ENCODE peak calls at places on chromosomes 16 and 17, in four cellular contexts. M is endothelial cell of umbilical vein, O is HCT116, Q is suprapubic skin. W is an unnamed sample.

GRCh38 chr16:27761816-27762215 is 211.9 kb downstream of the KATNIP start:
- DNase-seq in Q (no peak), M (no peak), O (no peak), W (no peak)

GRCh38 chr17:60941028-60941427 is 263.4 kb downstream of the BCAS3 start:
- DNase-seq in M (peak; percentile 60), Q (no peak), O (no peak), W (peak; percentile 53)

GRCh38 chr16:88738167-88739084 is 32.1 kb downstream of the CTU2 start:
- DNase-seq in Q (no peak), O (no peak), M (no peak), W (no peak)

GRCh38 chr17:76598004-76598439 is 12.4 kb upstream of the ST6GALNAC2 start:
- DNase-seq in M (no peak), O (no peak), Q (no peak), W (no peak)

GRCh38 chr16:72291531-72291981 is 119.6 kb upstream of the PMFBP1 start:
- DNase-seq in O (peak; percentile 76), M (peak; percentile 87), Q (no peak), W (no peak)

GRCh38 chr16:68074850-68075249 is 10.3 kb upstream of the NFATC3 start:
- DNase-seq in Q (no peak), M (no peak), O (no peak), W (no peak)

GRCh38 chr16:79286646-79287423 is 313.7 kb downstream of the MAF start:
- DNase-seq in O (no peak), M (no peak), Q (peak; percentile 63), W (no peak)

GRCh38 chr16:24610421-24610765 is 71.0 kb downstream of the RBBP6 start:
- DNase-seq in Q (no peak), O (no peak), M (peak; percentile 21), W (no peak)

GRCh38 chr17:57228921-57229320 is 27.4 kb upstream of the MSI2 start:
- DNase-seq in Q (no peak), O (no peak), M (no peak), W (no peak)

GRCh38 chr16:55116165-55116894 is 185.7 kb downstream of the IRX5 start:
- DNase-seq in Q (no peak), O (no peak), M (no peak), W (peak; percentile 18)

GRCh38 chr17:2214887-2215615 is 88.5 kb downstream of the SMG6 start:
- DNase-seq in O (no peak), M (peak; percentile 87), Q (no peak), W (no peak)

GRCh38 chr16:67173808-67174705 is 3.7 kb downstream of the NOL3 start:
- DNase-seq in Q (peak; percentile 91), M (peak; percentile 90), O (no peak), W (peak; percentile 86)

GRCh38 chr16:456891-457483 is 31.5 kb downstream of the RAB11FIP3 start:
- DNase-seq in O (no peak), Q (no peak), M (peak; percentile 56), W (no peak)

GRCh38 chr17:80372922-80373570 is 41.9 kb upstream of the ENDOV start:
- DNase-seq in Q (peak; percentile 59), O (no peak), M (no peak), W (peak; percentile 40)

GRCh38 chr16:11586856-11587642 is at the start of gene LITAF:
- DNase-seq in Q (peak; percentile 80), O (no peak), M (no peak), W (peak; percentile 66)

GRCh38 chr16:18782697-18783429 is 7.3 kb downstream of the RPS15A start:
- DNase-seq in O (no peak), Q (no peak), M (no peak), W (no peak)

GRCh38 chr17:39166437-39167335 is 725 bp upstream of the ARL5C start:
- DNase-seq in Q (no peak), O (no peak), M (no peak), W (no peak)

GRCh38 chr16:72705806-72706205 is 342.1 kb downstream of the ZFHX3 start:
- DNase-seq in M (no peak), O (no peak), Q (no peak), W (no peak)

GRCh38 chr16:80948886-80949502 is 57.7 kb downstream of the CMC2 start:
- DNase-seq in M (peak; percentile 73), O (peak; percentile 31), Q (no peak), W (no peak)

GRCh38 chr16:58584831-58585505 is 44.7 kb downstream of the CNOT1 start:
- DNase-seq in Q (no peak), O (no peak), M (no peak), W (no peak)

GRCh38 chr16:47504599-47504998 is 43.5 kb downstream of the PHKB start:
- DNase-seq in O (no peak), M (no peak), Q (no peak), W (no peak)

DNA sequence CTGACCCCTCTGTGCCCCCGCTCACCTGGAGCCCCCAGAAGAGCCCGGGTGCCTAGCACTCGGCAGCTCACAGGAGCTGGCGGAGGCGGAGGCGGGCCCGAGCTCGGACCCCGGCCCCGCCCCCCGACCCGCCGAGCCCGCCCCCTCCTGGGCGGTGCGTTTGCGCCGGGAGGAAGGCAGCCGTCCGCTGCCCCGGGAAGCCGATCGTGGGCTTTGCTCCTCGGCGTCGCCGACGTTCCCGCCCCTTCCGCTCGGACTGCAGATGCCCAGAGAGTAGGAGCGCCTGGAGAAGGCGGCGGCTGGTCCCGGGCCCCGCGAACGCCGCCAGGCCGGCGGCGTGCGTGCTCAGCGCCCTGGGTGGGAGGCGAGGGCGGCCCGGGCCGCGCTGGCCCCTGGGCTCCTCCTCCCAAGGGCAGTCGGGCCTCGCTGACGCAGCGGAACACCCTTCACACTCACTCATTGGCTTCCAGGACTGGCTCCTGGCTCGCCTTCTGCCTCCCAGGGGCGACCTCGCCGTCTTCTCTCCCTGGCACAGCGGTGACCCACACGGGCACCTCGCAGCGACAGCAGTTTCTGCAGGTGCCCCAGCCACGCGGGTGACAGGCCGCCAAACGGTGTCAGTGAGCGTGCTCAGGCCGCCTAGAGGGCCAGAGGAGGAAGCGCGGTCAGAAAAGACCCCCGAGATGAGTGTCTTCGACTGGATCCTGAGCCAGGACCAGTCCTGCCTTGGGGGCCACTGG is at the start of gene PLSCR3:
- DNase-seq in O (no peak), Q (peak; percentile 90), M (peak; percentile 92), W (peak; percentile 80)
- H3K27ac ChIP-seq in O (peak within 1 kb of the TSS; percentile 93), Q (peak within 1 kb of the TSS; percentile 80), M (peak within 1 kb of the TSS; percentile 45), W (peak within 1 kb of the TSS; percentile 94)

DNA sequence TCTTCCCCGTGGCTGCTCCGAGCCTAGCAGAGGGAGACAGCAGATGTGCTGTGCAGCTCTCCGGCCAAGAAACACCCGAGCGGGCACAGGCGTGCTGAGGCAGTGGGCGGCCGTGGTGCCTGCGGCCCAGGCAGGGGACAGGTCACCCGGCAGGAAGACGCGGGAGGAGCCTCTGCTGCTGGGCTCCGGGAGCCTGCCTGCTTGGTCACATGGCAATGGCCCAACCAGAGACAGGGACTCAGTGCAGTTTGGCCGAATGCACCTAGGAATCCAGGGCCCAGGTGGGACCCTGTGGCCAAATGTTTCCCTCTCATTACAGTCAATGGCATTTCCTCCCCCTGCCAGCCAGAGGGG is 118.1 kb downstream of the C16orf78 start:
- DNase-seq in Q (peak; percentile 63), O (peak; percentile 15), M (peak; percentile 20), W (peak; percentile 69)
- H3K4me3 ChIP-seq in Q (peak overlapping the region; percentile 40), O (peak overlapping the region; percentile 36), M (peak overlapping the region; percentile 13), W (peak overlapping the region; percentile 36)

GRCh38 chr17:62825182-62825581 is 17.1 kb upstream of the MARCHF10 start:
- DNase-seq in M (no peak), O (no peak), Q (no peak), W (no peak)
- TF ChIP-seq POLR2AphosphoS5 in M (no peak), O (no peak), Q (no peak), W (no peak)

GRCh38 chr17:45430006-45430737 is 2.5 kb downstream of the ARHGAP27 start:
- DNase-seq in M (no peak), O (no peak), Q (peak; percentile 75), W (no peak)

GRCh38 chr17:45431531-45432404 is 902 bp downstream of the ARHGAP27 start:
- DNase-seq in O (peak; percentile 87), Q (peak; percentile 89), M (peak; percentile 54), W (peak; percentile 84)

GRCh38 chr17:45433136-45433535 is 466 bp upstream of the ARHGAP27 start:
- DNase-seq in O (no peak), Q (no peak), M (no peak), W (no peak)

GRCh38 chr17:45430738-45431530 is 1.7 kb downstream of the ARHGAP27 start:
- DNase-seq in M (no peak), O (no peak), Q (peak; percentile 78), W (peak; percentile 84)

GRCh38 chr17:45432405-45433113 is at the start of gene ARHGAP27:
- DNase-seq in O (no peak), M (peak; percentile 41), Q (peak; percentile 84), W (no peak)
- H3K27ac ChIP-seq in O (peak within 1 kb of the TSS; percentile 51), M (peak within 1 kb of the TSS; percentile 39), Q (peak within 1 kb of the TSS; percentile 93), W (peak within 1 kb of the TSS; percentile 80)

GRCh38 chr16:56927471-56927870 is 4.5 kb upstream of the HERPUD1 start:
- DNase-seq in O (no peak), Q (no peak), M (no peak), W (no peak)
- H3K4me3 ChIP-seq in O (no peak overlapping the region), Q (no peak overlapping the region), M (no peak overlapping the region), W (no peak overlapping the region)

DNA sequence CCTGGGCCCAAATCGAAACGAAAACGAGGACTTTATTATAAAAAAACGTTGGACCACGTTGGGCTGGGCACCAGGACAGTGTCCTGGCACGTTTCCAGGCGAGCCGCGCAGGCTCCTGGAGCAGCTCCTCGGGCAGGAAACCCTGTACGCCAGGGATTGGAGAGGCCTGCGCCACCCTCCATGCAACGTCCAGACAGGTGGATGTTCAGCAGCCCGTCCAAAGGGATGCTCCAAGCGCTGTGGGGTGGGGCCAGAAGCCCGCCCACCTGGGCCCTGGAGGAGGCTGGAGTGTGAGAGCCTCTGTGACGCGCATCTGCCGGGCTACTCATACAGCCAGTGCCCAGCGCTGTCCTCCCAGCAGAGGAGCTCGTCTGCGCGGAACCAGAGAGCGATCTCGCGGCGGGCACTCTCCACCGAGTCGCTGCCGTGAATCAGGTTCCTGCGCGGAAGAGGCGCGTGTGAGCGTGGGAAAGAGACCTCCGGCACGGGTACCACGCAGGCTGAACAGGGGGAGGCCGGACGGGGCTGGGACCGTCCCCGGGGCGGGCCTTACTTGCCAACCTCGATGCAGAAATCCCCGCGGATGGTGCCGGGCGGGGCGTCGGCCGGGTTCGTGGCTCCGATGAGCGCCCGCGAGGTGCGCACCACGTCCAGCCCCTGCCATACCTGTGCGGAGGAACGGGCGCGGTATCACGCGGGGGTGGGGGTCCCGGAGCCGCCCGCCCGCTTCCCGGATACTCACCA is 843 bp downstream of the NME3 start:
- DNase-seq in Q (no peak), M (peak; percentile 56), O (peak; percentile 62), W (peak; percentile 56)
- TF ChIP-seq POLR2AphosphoS5 in Q (no peak), M (peak; percentile 46), O (peak; percentile 65), W (peak; percentile 35)

W was measured in breast epithelium.